ENCODE peak calls at places on chromosomes 6 and 20, in six cellular contexts. Y, H, G, S, W and Z are unnamed samples.

GRCh38 chr6:142856607-142856856 is 88.4 kb downstream of the HIVEP2 start:
- DNase-seq in Y (no peak), H (no peak), G (no peak), S (no peak), W (no peak), Z (no peak)

GRCh38 chr6:16973071-16973470 is 128.8 kb upstream of the STMND1 start:
- DNase-seq in Y (no peak), H (no peak), G (no peak), S (no peak), W (no peak), Z (no peak)

GRCh38 chr6:33977606-33978438 is 168.1 kb downstream of the GRM4 start:
- DNase-seq in Y (peak; percentile 9), H (no peak), G (no peak), S (no peak), W (no peak), Z (no peak)

GRCh38 chr6:101830501-101831031 is 437.1 kb downstream of the GRIK2 start:
- DNase-seq in Y (no peak), H (no peak), G (peak; percentile 24), S (no peak), W (no peak), Z (no peak)

GRCh38 chr6:143258945-143259344 is 191.6 kb downstream of the ADAT2 start:
- DNase-seq in Y (no peak), H (no peak), G (no peak), S (no peak), W (no peak), Z (no peak)

GRCh38 chr20:4812216-4812615 is 90.5 kb downstream of the PRND start:
- DNase-seq in Y (no peak), H (no peak), G (no peak), S (no peak), W (no peak), Z (no peak)

GRCh38 chr6:6713660-6714446 is 125.3 kb downstream of the LY86 start:
- DNase-seq in Y (no peak), H (no peak), G (peak; percentile 52), S (no peak), W (no peak), Z (no peak)

GRCh38 chr6:149032599-149033405 is 284.7 kb upstream of the TAB2 start:
- DNase-seq in Y (no peak), H (peak; percentile 25), G (peak; percentile 84), S (peak; percentile 59), W (no peak), Z (no peak)

GRCh38 chr6:71419954-71420692 is 131.5 kb downstream of the OGFRL1 start:
- DNase-seq in Y (peak; percentile 61), H (peak; percentile 59), G (peak; percentile 35), S (no peak), W (peak; percentile 76), Z (no peak)

GRCh38 chr20:43191946-43192847 is 2.5 kb upstream of the PTPRT start:
- DNase-seq in Y (no peak), H (peak; percentile 31), G (no peak), S (peak; percentile 31), W (no peak), Z (no peak)

GRCh38 chr20:62426678-62427077 is 661 bp downstream of the RBBP8NL start:
- DNase-seq in Y (peak; percentile 74), H (peak; percentile 48), G (no peak), S (no peak), W (no peak), Z (no peak)

GRCh38 chr20:41380551-41381262 is 14.1 kb upstream of the EMILIN3 start:
- DNase-seq in Y (no peak), H (no peak), G (no peak), S (no peak), W (no peak), Z (no peak)

GRCh38 chr6:15607603-15608002 is 55.2 kb downstream of the DTNBP1 start:
- DNase-seq in Y (no peak), H (no peak), G (no peak), S (no peak), W (no peak), Z (no peak)

GRCh38 chr20:61263084-61263695 is 11.1 kb downstream of the CDH4 start:
- DNase-seq in Y (no peak), H (peak; percentile 22), G (peak; percentile 17), S (no peak), W (no peak), Z (no peak)

GRCh38 chr6:108651781-108652227 is 91.1 kb downstream of the FOXO3 start:
- DNase-seq in Y (no peak), H (peak; percentile 42), G (peak; percentile 92), S (no peak), W (peak; percentile 35), Z (no peak)

GRCh38 chr6:16719488-16719887 is 41.8 kb downstream of the ATXN1 start:
- DNase-seq in Y (no peak), H (no peak), G (no peak), S (no peak), W (no peak), Z (no peak)

GRCh38 chr6:113082691-113083090 is 735.6 kb downstream of the RFPL4B start:
- DNase-seq in Y (no peak), H (no peak), G (peak; percentile 69), S (no peak), W (no peak), Z (no peak)

GRCh38 chr6:10184408-10185187 is 230.3 kb downstream of the TFAP2A start:
- DNase-seq in Y (no peak), H (no peak), G (no peak), S (no peak), W (no peak), Z (no peak)

GRCh38 chr20:37729909-37730308 is 36.1 kb downstream of the CTNNBL1 start:
- DNase-seq in Y (no peak), H (no peak), G (peak; percentile 65), S (no peak), W (no peak), Z (no peak)

GRCh38 chr20:48603116-48603818 is 224.5 kb downstream of the PREX1 start:
- DNase-seq in Y (no peak), H (no peak), G (no peak), S (no peak), W (no peak), Z (peak; percentile 31)

DNA sequence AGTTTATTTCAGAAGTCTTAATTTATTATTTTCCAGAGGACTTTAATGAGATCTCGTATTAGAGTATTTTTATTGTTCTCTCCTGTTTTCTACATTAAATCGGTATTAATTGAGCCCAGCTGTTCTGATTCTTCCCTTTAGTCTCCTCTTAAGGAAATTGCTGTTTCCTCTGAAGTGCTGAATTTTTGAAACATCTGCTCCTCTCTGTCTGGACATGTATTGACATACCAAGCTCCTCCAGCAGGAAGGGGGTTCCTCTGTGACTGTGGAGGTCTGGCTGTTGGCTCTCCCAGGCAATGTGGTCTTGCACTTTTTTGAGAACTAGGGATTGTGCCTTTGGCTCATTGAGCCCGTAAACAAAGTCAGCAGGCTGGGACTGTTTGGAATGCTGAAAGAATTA is 74.9 kb downstream of the MAP3K4 start:
- DNase-seq in Y (no peak), H (no peak), G (peak; percentile 15), S (no peak), W (no peak), Z (no peak)
- H3K4me1 ChIP-seq in Y (no peaks in the 10 kb centered on the region), H (no peaks in the 10 kb centered on the region), G (no peaks in the 10 kb centered on the region), S (no peaks in the 10 kb centered on the region), W (peaks cover 10% of the 10 kb centered on the region), Z (no peaks in the 10 kb centered on the region)

GRCh38 chr6:79233611-79234149 is 802 bp downstream of the HMGN3 start:
- DNase-seq in Y (peak; percentile 88), H (peak; percentile 89), G (peak; percentile 82), S (peak; percentile 74), W (peak; percentile 90), Z (peak; percentile 88)

GRCh38 chr6:79230149-79230548 is 4.3 kb downstream of the HMGN3 start:
- DNase-seq in Y (no peak), H (no peak), G (no peak), S (no peak), W (no peak), Z (no peak)

GRCh38 chr6:79231101-79231500 is 3.4 kb downstream of the HMGN3 start:
- DNase-seq in Y (no peak), H (no peak), G (no peak), S (no peak), W (no peak), Z (no peak)

GRCh38 chr6:79232696-79233462 is 1.6 kb downstream of the HMGN3 start:
- DNase-seq in Y (no peak), H (no peak), G (no peak), S (no peak), W (no peak), Z (no peak)

DNA sequence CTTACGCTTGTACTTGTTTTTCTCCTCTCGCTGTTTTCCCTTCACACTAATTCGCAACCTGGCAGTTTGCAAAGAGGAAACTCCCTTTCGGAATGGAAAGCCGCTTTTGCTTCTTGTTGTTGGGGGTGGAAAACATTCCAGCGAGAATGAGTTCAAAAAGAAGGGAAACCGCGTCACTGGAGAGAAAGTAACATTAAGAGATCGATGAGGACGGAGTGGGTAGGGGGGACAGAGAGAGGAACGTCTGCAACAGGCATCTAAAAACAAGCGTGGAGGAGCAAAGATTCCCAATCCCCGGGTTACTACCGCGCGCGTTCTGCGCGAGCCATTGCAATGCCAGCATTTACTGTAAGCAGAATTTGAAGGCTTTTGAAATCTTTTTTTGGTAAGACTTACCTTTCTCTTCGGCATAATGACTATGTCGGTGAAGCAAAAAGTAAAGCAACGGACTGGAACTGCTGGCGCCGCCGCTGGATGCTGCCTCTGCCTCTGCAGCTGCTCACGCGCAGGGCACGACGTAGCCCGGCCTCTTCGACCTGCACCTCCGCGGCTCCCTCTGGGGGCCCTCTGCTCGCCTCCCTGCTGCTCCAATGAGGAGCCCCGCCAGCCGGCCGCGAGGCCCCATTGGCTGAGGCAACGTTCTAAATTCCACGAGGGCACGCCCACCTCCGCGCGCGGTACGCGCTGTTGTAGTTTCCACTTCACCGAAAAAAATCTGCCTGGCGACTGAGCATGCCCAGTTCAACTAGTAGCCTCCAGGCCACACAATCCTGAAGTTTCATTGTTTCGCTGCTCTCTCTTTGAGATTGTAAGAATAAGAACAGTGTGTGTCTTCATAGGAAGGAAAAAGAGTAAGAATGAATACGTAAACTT is at the start of gene HMGN3:
- DNase-seq in Y (peak; percentile 97), H (peak; percentile 96), G (peak; percentile 91), S (peak; percentile 69), W (peak; percentile 95), Z (peak; percentile 90)
- TF ChIP-seq POLR2A in Y (no peak), H (peak; percentile 90), G (no peak), S (peak; percentile 76), W (no peak), Z (peak; percentile 47)

GRCh38 chr6:29828471-29828797 is 809 bp downstream of the HLA-G start:
- DNase-seq in Y (no peak), H (peak; percentile 22), G (no peak), S (no peak), W (no peak), Z (no peak)
- H3K4me3 ChIP-seq in Y (peak overlapping the region; percentile 41), H (no peak overlapping the region), G (no peak overlapping the region), S (no peak overlapping the region), W (peak overlapping the region; percentile 41), Z (peak overlapping the region; percentile 36)

GRCh38 chr20:45077559-45077958 is 23.4 kb downstream of the KCNS1 start:
- DNase-seq in Y (no peak), H (no peak), G (no peak), S (no peak), W (no peak), Z (no peak)
- H3K4me1 ChIP-seq in Y (no peaks in the 10 kb centered on the region), H (no peaks in the 10 kb centered on the region), G (peaks cover 9% of the 10 kb centered on the region), S (no peaks in the 10 kb centered on the region), W (no peaks in the 10 kb centered on the region), Z (no peaks in the 10 kb centered on the region)